ENCODE peak calls at places on chromosomes 16 and 17, in eight cellular contexts. D is bronchial epithelial cell; H is uterus; S is cardiac fibroblast; B is lower leg skin; A is CD4-positive, alpha-beta T cell; Q is pancreas; I is fibroblast of villous mesenchyme. J is an unnamed sample.

GRCh38 chr17:40647549-40648325 is at the start of gene SMARCE1:
- DNase-seq in B (peak; percentile 35), H (peak; percentile 64), I (peak; percentile 83), A (peak; percentile 67), Q (peak; percentile 84), D (peak; percentile 49), S (peak; percentile 86), J (peak; percentile 64)

GRCh38 chr17:64107517-64108235 is 22.3 kb downstream of the ERN1 start:
- DNase-seq in Q (no peak), I (no peak), B (no peak), D (no peak), A (no peak), S (no peak), H (no peak), J (no peak)

GRCh38 chr17:22515599-22515998 is 823.3 kb downstream of the KCNJ18 start:
- DNase-seq in I (no peak), D (no peak), B (no peak), Q (no peak), S (no peak), H (no peak), A (no peak), J (no peak)

GRCh38 chr17:41678411-41678906 is 10.2 kb upstream of the EIF1 start:
- DNase-seq in Q (no peak), A (no peak), H (no peak), I (peak; percentile 20), S (peak; percentile 36), B (no peak), D (peak; percentile 60), J (no peak)

GRCh38 chr17:63647065-63647725 is 25.0 kb downstream of the MAP3K3 start:
- DNase-seq in H (no peak), S (peak; percentile 44), A (no peak), B (no peak), D (peak; percentile 40), Q (no peak), I (peak; percentile 69), J (no peak)

GRCh38 chr17:66789093-66789492 is 45.8 kb upstream of the CACNG5 start:
- DNase-seq in I (no peak), H (no peak), Q (no peak), D (no peak), B (no peak), A (no peak), S (no peak), J (no peak)

GRCh38 chr16:65548470-65548869 is 426.6 kb upstream of the CDH11 start:
- DNase-seq in A (no peak), B (no peak), I (no peak), Q (no peak), S (no peak), H (no peak), D (no peak), J (no peak)

GRCh38 chr16:21650517-21650916 is 1.9 kb downstream of the IGSF6 start:
- DNase-seq in B (no peak), H (no peak), D (peak; percentile 37), I (peak; percentile 54), S (peak; percentile 46), Q (no peak), A (no peak), J (no peak)

GRCh38 chr17:156094-156621 is 18.8 kb downstream of the SCGB1C2 start:
- DNase-seq in B (no peak), I (no peak), Q (peak; percentile 53), A (no peak), S (no peak), H (no peak), D (no peak), J (no peak)

GRCh38 chr16:15396948-15397594 is 1.5 kb downstream of the MPV17L start:
- DNase-seq in Q (no peak), H (no peak), B (no peak), D (no peak), I (no peak), S (no peak), A (no peak), J (no peak)

GRCh38 chr16:83960521-83961249 is 7.4 kb upstream of the NECAB2 start:
- DNase-seq in D (no peak), A (no peak), Q (peak; percentile 53), B (no peak), I (no peak), H (no peak), S (no peak), J (no peak)

GRCh38 chr16:721765-722481 is 977 bp downstream of the ANTKMT start:
- DNase-seq in D (no peak), H (no peak), Q (peak; percentile 84), B (no peak), I (no peak), S (no peak), A (no peak), J (no peak)

GRCh38 chr16:84360170-84360569 is 8.2 kb upstream of the ATP2C2 start:
- DNase-seq in B (no peak), S (no peak), Q (no peak), D (peak; percentile 86), A (peak; percentile 22), H (no peak), I (no peak), J (no peak)

GRCh38 chr16:84677849-84678248 is 22.0 kb upstream of the USP10 start:
- DNase-seq in I (no peak), H (no peak), A (no peak), S (no peak), B (no peak), D (no peak), Q (no peak), J (no peak)

GRCh38 chr16:74724820-74725549 is 24.3 kb upstream of the MLKL start:
- DNase-seq in A (no peak), S (peak; percentile 64), B (no peak), D (no peak), I (no peak), H (no peak), Q (no peak), J (no peak)
- TF ChIP-seq CTCF in A (no peak), S (peak; percentile 34), B (no peak), D (no peak), I (no peak), H (no peak), Q (no peak), J (no peak)

DNA sequence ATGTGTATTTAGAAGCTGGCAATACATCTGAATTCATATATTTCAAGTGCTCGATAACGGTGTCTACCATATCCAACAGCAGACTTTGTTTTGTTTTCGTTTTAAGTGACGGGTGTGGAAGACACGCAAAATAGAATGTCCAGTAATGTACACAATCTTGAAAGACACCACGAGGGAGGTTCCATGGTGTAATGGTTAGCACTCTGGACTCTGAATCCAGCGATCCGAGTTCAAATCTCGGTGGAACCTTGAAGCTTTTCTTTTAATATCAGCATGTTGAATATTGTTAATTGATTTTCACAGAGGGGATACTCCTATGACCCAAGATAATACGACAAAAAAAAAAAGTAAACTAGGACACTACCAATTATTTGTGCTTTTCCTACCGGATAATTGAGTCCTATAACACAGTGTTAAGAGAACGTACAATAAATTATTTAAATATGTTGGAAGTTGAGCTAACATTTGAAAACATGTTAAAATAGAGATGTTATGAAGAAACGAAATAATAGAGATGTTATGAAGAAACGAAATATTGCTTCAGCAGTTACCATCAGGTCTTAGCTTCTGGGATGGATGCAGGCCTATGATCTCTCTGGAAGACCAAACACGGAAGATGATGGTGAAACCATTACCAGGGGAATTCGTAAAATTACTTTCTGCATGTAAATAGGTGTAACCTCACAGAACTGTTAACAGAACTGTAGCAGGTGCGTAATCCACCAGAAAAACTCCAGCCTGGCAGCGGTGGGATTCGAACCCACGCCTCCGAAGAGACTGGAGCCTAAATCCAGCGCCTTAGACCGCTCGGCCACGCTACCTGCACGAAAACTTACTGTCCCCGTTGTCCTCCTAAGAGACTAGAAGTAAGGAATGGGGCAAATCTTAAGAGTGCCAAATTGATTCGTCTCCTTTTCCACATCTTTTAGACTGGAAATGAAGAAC is 1.5 kb upstream of the ALOXE3 start:
- DNase-seq in I (peak; percentile 96), H (peak; percentile 82), D (peak; percentile 91), B (peak; percentile 84), A (peak; percentile 73), S (peak; percentile 97), Q (peak; percentile 91), J (peak; percentile 93)
- TF ChIP-seq CTCF in I (no peak), H (no peak), D (no peak), B (peak; percentile 21), A (no peak), S (no peak), Q (no peak), J (no peak)

GRCh38 chr17:28575126-28575795 is 1.4 kb downstream of the ALDOC start:
- DNase-seq in B (no peak), S (no peak), D (no peak), H (no peak), A (no peak), I (no peak), Q (no peak), J (no peak)

GRCh38 chr17:28573521-28573920 is 2.2 kb upstream of the PIGS start:
- DNase-seq in H (no peak), S (no peak), I (no peak), Q (peak; percentile 42), A (no peak), B (no peak), D (no peak), J (no peak)

GRCh38 chr17:28572294-28573099 is 1.2 kb upstream of the PIGS start:
- DNase-seq in A (no peak), B (no peak), Q (peak; percentile 43), D (no peak), H (no peak), I (no peak), S (no peak), J (no peak)

GRCh38 chr17:28573966-28574480 is 2.7 kb downstream of the ALDOC start:
- DNase-seq in I (no peak), A (no peak), Q (peak; percentile 46), H (no peak), S (no peak), B (no peak), D (no peak), J (no peak)

DNA sequence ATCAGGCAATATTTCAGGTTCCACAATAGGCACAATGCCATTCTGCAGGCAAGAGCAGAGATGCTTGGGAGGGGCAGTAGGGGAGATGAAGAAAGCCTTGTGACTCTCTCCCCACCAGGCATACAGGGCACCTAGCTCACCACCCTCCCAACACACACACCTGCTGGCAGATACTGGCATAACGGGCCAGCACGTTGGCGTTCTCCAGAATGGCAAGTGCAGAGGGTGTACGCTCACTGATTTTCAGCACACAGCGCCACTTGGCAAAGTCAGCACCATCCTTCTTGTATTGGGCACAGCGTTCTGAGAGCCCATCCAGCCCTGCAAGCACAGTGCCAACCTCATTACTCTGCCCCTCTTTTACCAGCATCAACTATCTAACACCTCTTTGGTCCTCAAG is 2.2 kb downstream of the ALDOC start:
- DNase-seq in I (no peak), S (no peak), A (peak; percentile 18), B (no peak), D (no peak), H (no peak), Q (no peak), J (no peak)
- TF ChIP-seq CTCF in I (no peak), S (no peak), A (no peak), B (no peak), D (peak; percentile 21), H (no peak), Q (no peak), J (no peak)

DNA sequence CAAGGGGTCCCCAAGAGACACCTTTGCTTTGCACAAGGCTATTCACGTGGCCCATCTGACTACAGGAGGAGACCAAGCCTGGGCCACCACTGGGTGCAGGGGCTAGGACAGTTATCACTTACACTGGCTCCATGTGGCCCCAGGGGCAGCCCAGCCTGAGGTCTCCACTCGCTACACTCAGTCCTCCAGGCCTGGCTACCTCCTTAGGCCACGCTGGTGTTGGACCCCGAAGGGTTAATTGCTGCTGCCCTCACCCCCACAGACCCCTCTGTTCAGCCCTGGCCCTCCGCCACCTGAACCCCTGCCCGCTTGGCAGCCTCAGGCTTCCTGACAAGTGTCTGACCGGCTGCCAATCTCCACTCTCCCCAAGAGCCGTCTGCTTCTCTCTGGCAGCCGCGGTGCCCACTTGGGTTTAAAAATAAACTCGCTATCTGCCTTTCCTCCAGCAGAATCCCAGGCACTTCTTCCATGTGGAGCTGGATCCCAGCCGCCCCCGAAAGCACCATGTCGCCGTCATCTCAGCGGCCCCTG is 27.8 kb downstream of the ADAM11 start:
- DNase-seq in H (no peak), Q (no peak), A (no peak), S (no peak), B (no peak), D (no peak), I (no peak), J (no peak)
- TF ChIP-seq CTCF in H (no peak), Q (no peak), A (no peak), S (no peak), B (no peak), D (no peak), I (no peak), J (no peak)

J was measured in endothelial cell.